ENCODE peak calls at places on chromosomes 4 and X, in four cellular contexts. S is K562, T is HepG2, Q is WTC11. P is an unnamed sample.
A peak's percentile ranks its signal among the peaks of the same experiment; 100 is the strongest.

GRCh38 chr4:102530986-102531385 is 29.8 kb downstream of the NFKB1 start:
- DNase-seq in S (no peak), T (no peak), Q (no peak), P (no peak)

GRCh38 chr4:124037236-124037635 is 640.6 kb downstream of the SPRY1 start:
- DNase-seq in Q (no peak), S (no peak), T (no peak), P (no peak)

GRCh38 chrX:18899796-18900380 is 84.0 kb downstream of the PHKA2 start:
- DNase-seq in S (no peak), Q (peak; percentile 34), T (no peak), P (peak; percentile 34)

GRCh38 chr4:38803833-38804653 is 548 bp downstream of the TLR1 start:
- DNase-seq in S (no peak), Q (no peak), T (no peak), P (no peak)

GRCh38 chr4:8084712-8085490 is 73.7 kb downstream of the ABLIM2 start:
- DNase-seq in S (no peak), Q (no peak), T (no peak), P (no peak)

GRCh38 chr4:16418814-16419213 is 192.5 kb upstream of the TAPT1 start:
- DNase-seq in T (no peak), S (no peak), Q (no peak), P (no peak)

GRCh38 chr4:93384897-93385296 is 443.7 kb upstream of the ATOH1 start:
- DNase-seq in S (no peak), T (no peak), Q (no peak), P (no peak)

GRCh38 chr4:127604949-127605709 is 27.6 kb upstream of the INTU start:
- DNase-seq in T (peak; percentile 29), Q (peak; percentile 69), S (peak; percentile 38), P (no peak)

GRCh38 chrX:9429767-9430166 is 35.1 kb upstream of the TBL1X start:
- DNase-seq in T (no peak), Q (no peak), S (no peak), P (no peak)

GRCh38 chr4:70722199-70722791 is 531 bp downstream of the RUFY3 start:
- DNase-seq in T (no peak), Q (no peak), S (peak; percentile 69), P (no peak)

GRCh38 chr4:139595989-139596679 is 40.1 kb upstream of the SETD7 start:
- DNase-seq in Q (no peak), T (no peak), S (no peak), P (no peak)

GRCh38 chr4:98794565-98795205 is 134.2 kb downstream of the EIF4E start:
- DNase-seq in S (peak; percentile 83), Q (no peak), T (no peak), P (no peak)

GRCh38 chr4:72641611-72642010 is 72.6 kb upstream of the ADAMTS3 start:
- DNase-seq in Q (no peak), T (no peak), S (peak; percentile 6), P (no peak)

GRCh38 chr4:101355767-101356702 is 8.7 kb upstream of the PPP3CA start:
- DNase-seq in S (no peak), Q (no peak), T (peak; percentile 81), P (no peak)

GRCh38 chr4:56658410-56659003 is 22.6 kb downstream of the HOPX start:
- DNase-seq in S (no peak), T (no peak), Q (no peak), P (no peak)

GRCh38 chrX:2700405-2701320 is 9.6 kb downstream of the CD99 start:
- DNase-seq in Q (no peak), T (no peak), S (no peak), P (no peak)

GRCh38 chr4:169115897-169116254 is 105.8 kb upstream of the CBR4 start:
- DNase-seq in T (no peak), S (peak; percentile 19), Q (no peak), P (no peak)

GRCh38 chr4:39232100-39232499 is 49.8 kb downstream of the WDR19 start:
- DNase-seq in S (no peak), T (no peak), Q (no peak), P (no peak)

GRCh38 chr4:64776820-64777219 is 367.6 kb upstream of the TECRL start:
- DNase-seq in T (no peak), Q (no peak), S (no peak), P (no peak)

GRCh38 chrX:130393451-130394074 is 8.1 kb upstream of the GPR119 start:
- DNase-seq in S (peak; percentile 57), T (peak; percentile 12), Q (peak; percentile 50), P (peak; percentile 80)

GRCh38 chr4:126364290-126364978 is 1049.7 kb downstream of the FAT4 start:
- DNase-seq in Q (no peak), S (no peak), T (no peak), P (no peak)

GRCh38 chr4:150976478-150977118 is 38.5 kb downstream of the LRBA start:
- DNase-seq in S (peak; percentile 45), Q (no peak), T (peak; percentile 53), P (peak; percentile 49)

GRCh38 chrX:145818522-145819075 is 970 bp downstream of the SLITRK2 start:
- DNase-seq in S (no peak), T (no peak), Q (no peak), P (no peak)

GRCh38 chr4:169040559-169041261 is 30.7 kb upstream of the CBR4 start:
- DNase-seq in S (no peak), T (no peak), Q (no peak), P (no peak)

GRCh38 chr4:170391066-170391754 is 301.5 kb upstream of the AADAT start:
- DNase-seq in T (no peak), Q (no peak), S (no peak), P (no peak)

GRCh38 chrX:78105944-78106650 is 2.0 kb downstream of the PGK1 start:
- DNase-seq in T (no peak), S (no peak), Q (no peak), P (no peak)

GRCh38 chrX:153828723-153829548 is 1.4 kb downstream of the PDZD4 start:
- DNase-seq in T (peak; percentile 2), Q (peak; percentile 65), S (no peak), P (peak; percentile 33)

GRCh38 chrX:153885208-153885787 is 675 bp downstream of the L1CAM start:
- DNase-seq in T (no peak), Q (no peak), S (no peak), P (no peak)

GRCh38 chr4:5051210-5051691 is at the start of gene STK32B:
- DNase-seq in T (no peak), S (peak; percentile 63), Q (peak; percentile 70), P (peak; percentile 67)

GRCh38 chrX:10628906-10629305 is 8.5 kb upstream of the MID1 start:
- DNase-seq in Q (no peak), T (no peak), S (no peak), P (no peak)

GRCh38 chr4:70948665-70949284 is 44.7 kb upstream of the DCK start:
- DNase-seq in S (no peak), T (no peak), Q (no peak), P (no peak)

GRCh38 chr4:3414421-3415279 is 27.1 kb upstream of the HGFAC start:
- DNase-seq in S (no peak), T (no peak), Q (no peak), P (no peak)

GRCh38 chr4:27921236-27921635 is 1060.6 kb downstream of the STIM2 start:
- DNase-seq in T (no peak), S (no peak), Q (no peak), P (no peak)
- TF ChIP-seq ELF4 in T (no peak), S (no peak), Q (no peak), P (no peak)

GRCh38 chrX:123755107-123755506 is 22.3 kb upstream of the THOC2 start:
- DNase-seq in T (no peak), S (no peak), Q (no peak), P (no peak)

GRCh38 chrX:123753656-123754350 is 21.0 kb upstream of the THOC2 start:
- DNase-seq in T (no peak), Q (no peak), S (no peak), P (no peak)

DNA sequence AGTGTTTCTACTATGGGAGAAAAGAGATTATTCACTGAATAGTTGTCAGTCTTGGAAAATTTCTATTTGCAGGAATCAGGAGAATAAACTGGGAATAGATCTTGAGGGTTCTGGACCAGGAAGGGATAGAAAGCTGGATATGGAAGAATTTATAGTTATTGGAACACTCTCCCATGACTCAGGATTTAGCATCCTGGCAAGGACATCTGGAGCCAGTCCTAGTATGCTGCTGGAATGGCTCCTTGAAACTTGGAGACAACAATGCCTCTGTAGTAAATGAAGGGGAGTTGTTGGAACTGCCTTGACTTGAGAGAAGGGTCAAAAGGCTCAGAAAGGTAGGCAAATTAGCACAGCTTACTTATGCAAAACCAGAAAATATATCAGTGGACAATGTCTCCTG is 23.5 kb upstream of the THOC2 start:
- DNase-seq in Q (no peak), S (no peak), T (no peak), P (no peak)
- TF ChIP-seq ELF4 in Q (no peak), S (no peak), T (no peak), P (no peak)

GRCh38 chrX:50114113-50114512 is 86.7 kb downstream of the AKAP4 start:
- DNase-seq in Q (no peak), T (peak; percentile 24), S (no peak), P (no peak)
- TF ChIP-seq ELF4 in Q (no peak), T (no peak), S (no peak), P (no peak)

GRCh38 chr4:61296115-61296514 is 96.0 kb downstream of the ADGRL3 start:
- DNase-seq in T (no peak), Q (no peak), S (no peak), P (no peak)

GRCh38 chr4:61294001-61294400 is 93.9 kb downstream of the ADGRL3 start:
- DNase-seq in T (no peak), Q (no peak), S (no peak), P (no peak)

GRCh38 chr4:61298178-61298740 is 98.1 kb downstream of the ADGRL3 start:
- DNase-seq in S (no peak), Q (no peak), T (no peak), P (no peak)

DNA sequence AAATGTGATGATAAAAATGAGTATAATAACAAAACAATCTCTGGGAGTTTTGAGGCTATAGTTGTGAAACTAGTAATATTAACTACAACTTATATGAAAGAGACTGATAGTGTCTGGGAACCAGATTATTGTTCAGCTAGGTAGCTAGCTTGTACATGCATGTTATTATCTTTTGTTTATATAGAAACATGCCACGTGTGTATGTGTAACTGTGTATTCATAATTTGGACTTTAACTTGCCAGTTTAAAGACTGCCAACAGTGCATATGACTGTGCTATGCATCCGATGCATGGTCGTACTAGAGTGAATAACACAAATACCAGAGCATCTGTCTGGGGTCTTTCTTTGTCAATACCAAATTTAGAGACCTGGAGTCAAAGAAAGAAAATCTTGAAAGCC is 92.2 kb downstream of the ADGRL3 start:
- DNase-seq in Q (no peak), T (no peak), S (no peak), P (no peak)
- TF ChIP-seq ELF4 in Q (no peak), T (no peak), S (no peak), P (no peak)

P was measured in HEK293T.